ENCODE peak calls at places on chromosomes 11 and 22, in eight cellular contexts. G is body of pancreas, Z is transverse colon, I is fibroblast of the aortic adventitia, T is AG10803, K is cardiac muscle cell, U is foreskin fibroblast, L is ascending aorta. B is an unnamed sample.

GRCh38 chr11:102194257-102194656 is 84.0 kb downstream of the YAP1 start:
- DNase-seq in G (no peak), Z (no peak), I (no peak), T (peak), K (no peak), U (no peak), L (no peak), B (no peak)

GRCh38 chr11:22536036-22536435 is 89.6 kb downstream of the FANCF start:
- DNase-seq in G (no peak), Z (no peak), I (no peak), T (peak), K (no peak), U (no peak), L (no peak), B (no peak)

GRCh38 chr11:75195164-75195962 is 44.5 kb downstream of the SLCO2B1 start:
- DNase-seq in G (no peak), Z (peak), I (peak), T (no peak), K (peak), U (no peak), L (peak), B (no peak)

GRCh38 chr11:69352181-69352580 is 58.2 kb downstream of the MYEOV start:
- DNase-seq in G (no peak), Z (no peak), I (peak), T (peak), K (no peak), U (no peak), L (no peak), B (no peak)

GRCh38 chr11:18633256-18634139 is 644 bp downstream of the SPTY2D1 start:
- DNase-seq in G (peak), Z (peak), I (peak), T (peak), K (peak), U (peak), L (no peak), B (peak)

GRCh38 chr22:25167082-25167481 is 32.6 kb upstream of the CRYBB3 start:
- DNase-seq in G (no peak), Z (no peak), I (no peak), T (no peak), K (no peak), U (no peak), L (no peak), B (no peak)

GRCh38 chr22:46443850-46444389 is 93.5 kb downstream of the CELSR1 start:
- DNase-seq in G (no peak), Z (peak), I (no peak), T (no peak), K (no peak), U (no peak), L (no peak), B (no peak)

GRCh38 chr11:20388096-20389055 is 860 bp downstream of the PRMT3 start:
- DNase-seq in G (no peak), Z (no peak), I (peak), T (peak), K (peak), U (peak), L (no peak), B (no peak)

GRCh38 chr11:130369713-130370112 is 55.0 kb upstream of the ZBTB44 start:
- DNase-seq in G (no peak), Z (no peak), I (no peak), T (no peak), K (no peak), U (no peak), L (no peak), B (no peak)

GRCh38 chr11:117678651-117679407 is 118.2 kb downstream of the DSCAML1 start:
- DNase-seq in G (no peak), Z (no peak), I (no peak), T (no peak), K (no peak), U (no peak), L (no peak), B (no peak)

GRCh38 chr11:93939084-93939780 is 81.9 kb upstream of the HEPHL1 start:
- DNase-seq in G (no peak), Z (no peak), I (peak), T (no peak), K (peak), U (peak), L (no peak), B (peak)

GRCh38 chr11:107457205-107457557 is 444 bp downstream of the CWF19L2 start:
- DNase-seq in G (no peak), Z (no peak), I (no peak), T (no peak), K (peak), U (peak), L (no peak), B (no peak)

GRCh38 chr22:23696326-23696851 is 5.6 kb downstream of the RGL4 start:
- DNase-seq in G (peak), Z (peak), I (no peak), T (peak), K (peak), U (no peak), L (no peak), B (no peak)

GRCh38 chr11:26234451-26234850 is 97.5 kb upstream of the ANO3 start:
- DNase-seq in G (no peak), Z (no peak), I (peak), T (no peak), K (no peak), U (peak), L (no peak), B (no peak)

GRCh38 chr11:96102664-96103068 is 178.8 kb upstream of the MTMR2 start:
- DNase-seq in G (no peak), Z (no peak), I (peak), T (peak), K (peak), U (peak), L (no peak), B (peak)

GRCh38 chr11:64267207-64267945 is 16.0 kb downstream of the PLCB3 start:
- DNase-seq in G (no peak), Z (no peak), I (peak), T (no peak), K (peak), U (no peak), L (no peak), B (no peak)

GRCh38 chr11:63508009-63508408 is 2.1 kb downstream of the LGALS12 start:
- DNase-seq in G (peak), Z (no peak), I (no peak), T (no peak), K (peak), U (peak), L (no peak), B (peak)

GRCh38 chr22:40345801-40346177 is 511 bp upstream of the ADSL start:
- DNase-seq in G (peak), Z (peak), I (no peak), T (peak), K (peak), U (peak), L (no peak), B (peak)

GRCh38 chr11:128336203-128336602 is 251.2 kb downstream of the ETS1 start:
- DNase-seq in G (peak), Z (peak), I (peak), T (peak), K (peak), U (peak), L (no peak), B (peak)
- TF ChIP-seq CTCF in G (no peak), Z (no peak), I (peak), T (no peak), K (no peak), U (no peak), L (no peak), B (peak)

DNA sequence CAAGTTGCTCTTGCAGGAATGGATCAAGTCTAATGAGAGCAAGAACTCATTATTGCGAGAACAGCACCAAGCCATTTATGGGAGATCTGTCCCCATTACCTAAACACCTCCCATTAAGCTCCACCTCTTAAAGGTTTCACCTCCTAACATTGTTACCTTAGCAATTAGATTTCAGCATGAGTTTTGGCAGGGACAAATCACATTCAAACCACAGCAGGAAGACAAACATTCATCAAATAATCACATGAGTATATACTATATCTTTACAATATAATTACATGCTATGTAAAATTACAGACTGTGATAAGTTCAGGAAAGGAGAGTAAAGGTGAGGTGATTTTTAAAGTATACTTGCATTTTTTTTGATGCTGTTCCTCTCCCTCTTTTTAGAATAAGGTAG is 6.6 kb upstream of the TEAD1 start:
- DNase-seq in G (no peak), Z (no peak), I (no peak), T (no peak), K (no peak), U (no peak), L (no peak), B (no peak)
- TF ChIP-seq CTCF in G (no peak), Z (no peak), I (no peak), T (no peak), K (no peak), U (no peak), L (no peak), B (no peak)

GRCh38 chr11:10746871-10747270 is 4.2 kb upstream of the CTR9 start:
- DNase-seq in G (no peak), Z (no peak), I (no peak), T (no peak), K (no peak), U (no peak), L (no peak), B (no peak)

GRCh38 chr11:10748241-10748640 is 2.8 kb upstream of the CTR9 start:
- DNase-seq in G (no peak), Z (no peak), I (no peak), T (no peak), K (no peak), U (no peak), L (no peak), B (no peak)

GRCh38 chr11:10750838-10751580 is at the start of gene CTR9:
- DNase-seq in G (peak), Z (peak), I (peak), T (peak), K (peak), U (peak), L (peak), B (peak)

GRCh38 chr11:10749476-10749875 is 1.6 kb upstream of the CTR9 start:
- DNase-seq in G (no peak), Z (no peak), I (no peak), T (no peak), K (no peak), U (no peak), L (no peak), B (no peak)

GRCh38 chr11:10747733-10748132 is 3.3 kb upstream of the CTR9 start:
- DNase-seq in G (no peak), Z (no peak), I (no peak), T (no peak), K (no peak), U (no peak), L (no peak), B (no peak)
- TF ChIP-seq CTCF in G (no peak), Z (no peak), I (no peak), T (no peak), K (no peak), U (no peak), L (no peak), B (no peak)

DNA sequence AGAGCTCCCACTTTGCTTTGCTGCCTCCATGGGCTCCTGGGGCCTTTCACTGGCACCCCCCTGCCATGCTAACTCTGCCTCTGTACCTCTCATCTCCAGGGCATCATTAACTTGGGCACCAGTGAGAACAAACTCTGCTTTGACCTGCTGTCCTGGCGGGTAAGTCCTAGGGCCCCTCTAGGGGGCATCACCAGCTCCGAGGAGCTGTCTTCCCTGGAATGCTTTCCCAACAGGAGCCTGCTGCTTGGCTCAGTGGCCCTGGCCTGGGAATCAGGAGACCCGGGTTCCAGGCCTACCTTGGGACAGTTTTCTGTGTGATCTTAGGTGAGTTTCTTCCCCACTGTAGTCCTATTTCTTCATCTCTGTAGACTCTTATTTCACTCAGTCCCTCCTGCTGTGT is 5.1 kb downstream of the ACCS start:
- DNase-seq in G (no peak), Z (no peak), I (no peak), T (no peak), K (no peak), U (no peak), L (no peak), B (no peak)
- TF ChIP-seq CTCF in G (no peak), Z (no peak), I (no peak), T (no peak), K (no peak), U (no peak), L (no peak), B (no peak)

DNA sequence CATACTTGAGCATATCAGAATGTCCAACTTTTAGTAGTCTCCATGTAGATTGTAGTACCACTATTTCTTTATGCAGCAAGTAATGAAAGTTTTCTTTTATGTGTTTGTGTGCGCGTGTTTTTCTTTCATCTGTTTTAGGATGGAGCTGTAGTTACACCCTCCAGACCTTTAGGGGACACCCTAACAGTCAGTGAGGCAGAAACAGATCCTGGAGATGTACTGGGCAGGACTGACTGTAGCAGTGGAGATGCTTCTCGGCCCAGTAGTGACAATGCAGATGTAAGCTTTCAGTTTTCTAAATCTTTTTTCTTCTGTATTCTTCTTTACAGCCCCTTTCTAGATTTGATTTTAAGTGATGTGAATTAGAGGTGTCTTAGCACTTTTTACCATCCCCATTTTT is 79.9 kb upstream of the GRIK4 start:
- DNase-seq in G (no peak), Z (no peak), I (no peak), T (peak), K (peak), U (peak), L (no peak), B (peak)
- TF ChIP-seq CTCF in G (no peak), Z (no peak), I (peak), T (peak), K (peak), U (peak), L (no peak), B (peak)

GRCh38 chr22:37930270-37930951 is 23.0 kb downstream of the C22orf23 start:
- DNase-seq in G (peak), Z (no peak), I (peak), T (peak), K (peak), U (peak), L (no peak), B (peak)
- TF ChIP-seq CTCF in G (peak), Z (peak), I (peak), T (peak), K (peak), U (peak), L (peak), B (peak)

GRCh38 chr11:77149716-77150392 is 21.8 kb downstream of the MYO7A start:
- DNase-seq in G (no peak), Z (no peak), I (no peak), T (no peak), K (no peak), U (no peak), L (no peak), B (no peak)
- TF ChIP-seq CTCF in G (no peak), Z (no peak), I (no peak), T (no peak), K (no peak), U (no peak), L (no peak), B (no peak)

GRCh38 chr11:112073941-112074811 is at the start of the genes NKAPD1 and PIH1D2:
- DNase-seq in G (peak), Z (peak), I (peak), T (peak), K (peak), U (peak), L (peak), B (peak)
- TF ChIP-seq CTCF in G (no peak), Z (no peak), I (peak), T (peak), K (peak), U (no peak), L (no peak), B (no peak)